ENCODE peak calls at places on chromosomes 11 and 22, in four cellular contexts. R is activated naive CD8-positive, alpha-beta T cell treated with anti-CD3 and anti-CD28 coated beads for 36 hours; D is RCC 7860; S is IMR-90. W is an unnamed sample.

GRCh38 chr22:44382461-44383038 is 69.8 kb upstream of the SHISAL1 start:
- DNase-seq in R (no peak), D (no peak), S (no peak), W (no peak)

GRCh38 chr11:36026315-36026968 is 82.6 kb downstream of the LDLRAD3 start:
- DNase-seq in R (no peak), D (no peak), S (no peak), W (no peak)

GRCh38 chr11:94129505-94130335 is 1.1 kb downstream of the PANX1 start:
- DNase-seq in R (no peak), D (no peak), S (peak), W (no peak)

GRCh38 chr22:31223786-31224191 is 11.7 kb downstream of the LIMK2 start:
- DNase-seq in R (no peak), D (no peak), S (no peak), W (no peak)

GRCh38 chr22:26134654-26135330 is 34.5 kb upstream of the SEZ6L start:
- DNase-seq in R (no peak), D (no peak), S (no peak), W (no peak)

GRCh38 chr11:121538054-121538453 is 85.3 kb upstream of the SORL1-AS1 start:
- DNase-seq in R (no peak), D (no peak), S (no peak), W (no peak)

GRCh38 chr11:128288368-128288767 is 299.0 kb downstream of the ETS1 start:
- DNase-seq in R (no peak), D (no peak), S (peak), W (no peak)

GRCh38 chr11:86814775-86815174 is 14.4 kb downstream of the PRSS23 start:
- DNase-seq in R (no peak), D (peak), S (peak), W (no peak)

GRCh38 chr22:22422629-22423112 is 85.9 kb downstream of the ZNF280B start:
- DNase-seq in R (peak), D (peak), S (peak), W (peak)

GRCh38 chr22:21443735-21444421 is 23.3 kb upstream of the TMEM191C start:
- DNase-seq in R (no peak), D (no peak), S (no peak), W (peak)

GRCh38 chr11:86719781-86720463 is 47.5 kb upstream of the ME3 start:
- DNase-seq in R (no peak), D (peak), S (peak), W (no peak)